ENCODE peak calls at places on chromosome 9, in seven cellular contexts. I is right atrium auricular region; O is thyroid gland; W is endothelial cell; H is WTC11; C is CD8-positive, alpha-beta T cell; T is GM13977. A is an unnamed sample.

GRCh38 chr9:116144555-116144954 is 9.0 kb upstream of the PAPPA start:
- DNase-seq in I (no peak), O (no peak), W (no peak), H (no peak), C (no peak), T (no peak), A (no peak)

GRCh38 chr9:113556877-113557593 is 93.5 kb downstream of the RGS3 start:
- DNase-seq in I (no peak), O (no peak), W (no peak), H (no peak), C (no peak), T (no peak), A (no peak)

GRCh38 chr9:19748278-19749126 is 40.3 kb downstream of the SLC24A2 start:
- DNase-seq in I (no peak), O (no peak), W (no peak), H (no peak), C (no peak), T (no peak), A (no peak)

GRCh38 chr9:21801683-21802417 is 586 bp upstream of the MTAP start:
- DNase-seq in I (peak), O (peak), W (peak), H (peak), C (no peak), T (peak), A (peak)

GRCh38 chr9:89555426-89556375 is 49.1 kb upstream of the GADD45G start:
- DNase-seq in I (no peak), O (no peak), W (no peak), H (no peak), C (no peak), T (peak), A (no peak)

GRCh38 chr9:125594211-125594610 is 112.8 kb downstream of the MAPKAP1 start:
- DNase-seq in I (no peak), O (no peak), W (no peak), H (no peak), C (no peak), T (no peak), A (no peak)

GRCh38 chr9:131642496-131643083 is 97.3 kb downstream of the PRRT1B start:
- DNase-seq in I (no peak), O (no peak), W (no peak), H (no peak), C (no peak), T (peak), A (no peak)

GRCh38 chr9:38205279-38205678 is 136.3 kb upstream of the SHB start:
- DNase-seq in I (no peak), O (no peak), W (no peak), H (no peak), C (no peak), T (no peak), A (no peak)

GRCh38 chr9:112145886-112146285 is 29.2 kb downstream of the SUSD1 start:
- DNase-seq in I (no peak), O (no peak), W (no peak), H (no peak), C (no peak), T (no peak), A (no peak)

GRCh38 chr9:96031366-96031824 is 155.9 kb downstream of the ERCC6L2 start:
- DNase-seq in I (peak), O (peak), W (no peak), H (no peak), C (no peak), T (no peak), A (no peak)

GRCh38 chr9:131361202-131361833 is 32.6 kb upstream of the PRRC2B start:
- DNase-seq in I (no peak), O (peak), W (no peak), H (peak), C (no peak), T (no peak), A (no peak)

GRCh38 chr9:132901859-132902831 is 23.4 kb downstream of the SPACA9 start:
- DNase-seq in I (peak), O (peak), W (peak), H (peak), C (peak), T (peak), A (peak)

GRCh38 chr9:33187519-33188218 is 20.5 kb upstream of the B4GALT1 start:
- DNase-seq in I (no peak), O (peak), W (no peak), H (no peak), C (no peak), T (no peak), A (no peak)

GRCh38 chr9:96050876-96051185 is 175.3 kb downstream of the ERCC6L2 start:
- DNase-seq in I (no peak), O (no peak), W (no peak), H (no peak), C (no peak), T (no peak), A (no peak)

GRCh38 chr9:15999422-16000339 is 446.8 kb downstream of the CCDC171 start:
- DNase-seq in I (no peak), O (no peak), W (no peak), H (no peak), C (no peak), T (no peak), A (no peak)

GRCh38 chr9:79189511-79189924 is 382.2 kb upstream of the TLE4 start:
- DNase-seq in I (no peak), O (no peak), W (no peak), H (no peak), C (no peak), T (no peak), A (no peak)

GRCh38 chr9:4680750-4681149 is 1.4 kb downstream of the CDC37L1 start:
- DNase-seq in I (no peak), O (no peak), W (no peak), H (no peak), C (no peak), T (no peak), A (no peak)

GRCh38 chr9:113962391-113962790 is 86.3 kb downstream of the ZNF618 start:
- DNase-seq in I (no peak), O (no peak), W (no peak), H (no peak), C (no peak), T (no peak), A (no peak)

GRCh38 chr9:4662989-4663792 is 1.1 kb downstream of the PLPP6 start:
- DNase-seq in I (no peak), O (no peak), W (no peak), H (no peak), C (no peak), T (peak), A (no peak)

GRCh38 chr9:99138424-99139284 is 33.7 kb downstream of the TGFBR1 start:
- DNase-seq in I (no peak), O (no peak), W (no peak), H (no peak), C (no peak), T (no peak), A (no peak)

GRCh38 chr9:89821081-89821480 is 216.3 kb downstream of the GADD45G start:
- DNase-seq in I (peak), O (no peak), W (no peak), H (peak), C (no peak), T (no peak), A (no peak)

GRCh38 chr9:114053246-114054005 is 24.7 kb downstream of the AMBP start:
- DNase-seq in I (peak), O (peak), W (no peak), H (no peak), C (no peak), T (no peak), A (peak)

GRCh38 chr9:6911901-6912650 is 154.3 kb downstream of the KDM4C start:
- DNase-seq in I (no peak), O (no peak), W (no peak), H (no peak), C (no peak), T (no peak), A (no peak)

GRCh38 chr9:19924090-19924489 is 135.3 kb upstream of the SLC24A2 start:
- DNase-seq in I (no peak), O (no peak), W (no peak), H (no peak), C (no peak), T (no peak), A (no peak)

GRCh38 chr9:76423216-76424177 is 29.3 kb upstream of the RFK start:
- DNase-seq in I (no peak), O (no peak), W (no peak), H (no peak), C (no peak), T (no peak), A (no peak)

GRCh38 chr9:35711501-35712428 is 20.2 kb downstream of the TLN1 start:
- DNase-seq in I (no peak), O (no peak), W (no peak), H (no peak), C (no peak), T (peak), A (no peak)
- TF ChIP-seq CTCF in I (no peak), O (no peak), W (no peak), H (no peak), C (no peak), T (no peak), A (no peak)

GRCh38 chr9:134067904-134068741 is at the start of gene BRD3:
- DNase-seq in I (peak), O (peak), W (peak), H (peak), C (peak), T (peak), A (peak)
- TF ChIP-seq CTCF in I (no peak), O (no peak), W (no peak), H (no peak), C (no peak), T (peak), A (no peak)

DNA sequence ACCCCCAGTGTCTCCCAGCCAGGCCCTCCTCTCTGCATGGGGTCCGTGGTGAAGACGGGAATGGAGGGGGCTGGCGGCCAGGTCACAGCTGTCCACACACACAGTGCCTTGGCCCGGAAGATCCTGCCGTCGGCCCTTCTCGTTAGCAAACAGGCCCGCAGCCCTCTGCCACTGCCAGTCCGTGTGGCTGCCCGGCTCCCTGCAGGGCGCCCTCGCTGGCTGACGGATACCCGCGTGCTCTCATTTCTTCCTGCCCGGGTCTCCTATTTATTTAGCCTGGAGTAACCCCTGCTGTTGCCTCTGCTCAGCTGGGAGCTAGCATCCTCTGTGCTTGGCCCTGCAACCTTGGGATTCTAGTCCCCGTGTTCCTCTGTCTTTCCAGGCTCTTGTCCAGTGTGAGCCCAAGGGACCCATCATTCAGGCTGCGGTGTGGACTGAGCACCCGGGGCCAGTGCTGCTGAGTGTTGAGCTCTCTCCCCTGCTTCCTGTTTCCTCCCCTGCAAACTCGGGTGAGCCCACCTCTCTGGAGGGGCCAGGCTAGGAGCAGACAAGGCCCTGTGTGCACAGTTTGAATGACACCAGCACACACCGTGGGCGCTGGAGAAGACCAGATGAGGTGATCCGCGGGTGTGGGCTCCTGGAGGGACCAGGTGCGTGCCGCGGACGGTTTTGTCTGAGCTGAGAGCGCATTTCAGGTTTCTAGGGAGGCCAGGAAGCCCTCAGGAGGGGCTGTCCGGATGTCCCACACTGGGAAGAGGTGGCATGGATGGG is 14.6 kb upstream of the RNU6ATAC start:
- DNase-seq in I (no peak), O (no peak), W (no peak), H (no peak), C (no peak), T (no peak), A (peak)
- TF ChIP-seq CTCF in I (no peak), O (no peak), W (no peak), H (no peak), C (no peak), T (no peak), A (no peak)

DNA sequence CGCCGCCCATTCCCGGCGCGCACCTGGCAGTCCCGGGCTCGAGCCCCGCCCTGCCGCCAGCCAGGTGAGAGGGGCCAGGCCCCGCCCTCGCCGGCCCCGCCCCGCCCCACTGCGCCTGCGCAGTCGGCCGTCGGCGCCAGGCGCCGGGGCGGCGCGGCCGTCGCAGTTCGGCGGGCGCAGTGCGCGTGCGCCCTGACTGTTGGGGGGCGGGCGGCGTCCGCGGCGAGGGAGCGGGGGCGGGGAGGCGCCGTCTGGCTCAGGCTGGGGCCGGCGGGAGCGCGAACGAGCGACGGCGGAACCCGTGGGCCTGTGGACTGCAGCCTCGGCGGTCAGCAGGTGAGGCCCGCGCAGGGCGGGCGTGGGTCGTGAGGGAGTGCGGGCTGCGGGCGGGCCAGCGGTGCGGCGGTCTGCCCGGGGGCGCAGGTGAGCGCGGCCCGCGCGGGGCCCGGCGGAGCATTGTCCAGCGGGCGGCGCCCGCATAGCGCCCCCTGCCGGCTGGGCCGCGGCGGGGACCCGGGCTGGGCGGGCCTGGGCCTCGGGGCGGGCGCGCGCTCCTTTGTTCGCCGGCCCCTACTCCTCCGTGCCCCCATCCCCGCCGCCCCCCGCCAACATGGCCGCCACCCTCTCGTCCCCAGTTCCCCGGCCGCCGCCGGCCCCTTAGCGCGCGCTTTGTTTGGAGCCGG is at the start of gene SPIN1:
- DNase-seq in I (no peak), O (peak), W (peak), H (peak), C (peak), T (peak), A (peak)
- TF ChIP-seq CTCF in I (peak), O (peak), W (peak), H (peak), C (no peak), T (peak), A (peak)

GRCh38 chr9:72149231-72149975 is at the start of gene GDA:
- DNase-seq in I (no peak), O (no peak), W (peak), H (peak), C (no peak), T (no peak), A (no peak)
- TF ChIP-seq CTCF in I (no peak), O (no peak), W (no peak), H (no peak), C (no peak), T (no peak), A (no peak)

DNA sequence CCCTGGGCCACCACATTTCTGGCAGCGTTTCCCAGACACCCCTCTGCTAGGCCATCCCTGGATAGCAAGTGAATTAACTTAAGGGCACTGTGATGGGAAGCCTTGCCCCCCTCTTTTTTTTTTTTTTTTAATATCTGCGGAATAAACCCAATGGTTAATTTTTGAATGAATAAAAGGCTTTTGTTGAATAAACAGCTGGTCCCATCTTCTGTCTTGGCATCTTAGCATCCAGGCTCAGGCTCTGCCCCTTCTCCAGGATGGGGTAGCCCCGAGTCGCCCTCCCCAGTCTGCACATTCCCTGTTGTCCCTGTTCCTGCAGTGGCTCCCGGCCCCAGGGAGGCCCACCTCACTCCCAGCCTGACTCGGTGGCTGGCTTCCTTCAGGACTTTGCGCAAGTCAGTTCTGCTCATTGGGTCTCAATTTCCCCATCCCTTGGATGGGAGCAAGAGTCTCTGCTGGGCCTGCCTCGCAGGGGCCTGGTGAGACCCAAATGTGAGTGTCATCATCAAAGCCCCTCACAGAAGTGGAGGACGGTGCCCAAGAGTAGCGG is 29.0 kb upstream of the HMCN2 start:
- DNase-seq in I (no peak), O (no peak), W (no peak), H (no peak), C (no peak), T (no peak), A (no peak)
- TF ChIP-seq CTCF in I (peak), O (no peak), W (peak), H (no peak), C (no peak), T (no peak), A (no peak)

GRCh38 chr9:75200892-75201470 is 112.7 kb downstream of the OSTF1 start:
- DNase-seq in I (no peak), O (no peak), W (no peak), H (no peak), C (no peak), T (peak), A (no peak)
- TF ChIP-seq CTCF in I (peak), O (peak), W (peak), H (peak), C (peak), T (peak), A (peak)

DNA sequence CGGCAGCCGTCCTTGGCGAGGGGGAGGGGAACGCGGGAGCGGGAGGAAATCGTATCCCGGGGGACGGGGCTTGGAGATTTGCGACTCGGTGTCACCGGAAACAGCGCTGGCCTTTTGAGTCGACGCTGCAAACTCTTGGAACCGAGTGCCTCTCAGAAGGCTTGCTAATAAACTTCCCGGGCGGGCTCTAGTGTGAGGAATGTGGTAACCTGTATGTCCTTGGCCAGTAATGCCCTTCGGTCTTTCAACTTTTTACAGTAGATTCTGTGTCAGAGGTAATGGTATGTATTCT is 82.7 kb downstream of the PTPDC1 start:
- DNase-seq in I (no peak), O (no peak), W (peak), H (no peak), C (no peak), T (no peak), A (no peak)
- TF ChIP-seq CTCF in I (no peak), O (no peak), W (no peak), H (no peak), C (no peak), T (no peak), A (no peak)

GRCh38 chr9:93520523-93520922 is 55.9 kb upstream of the PHF2 start:
- DNase-seq in I (no peak), O (no peak), W (no peak), H (no peak), C (no peak), T (no peak), A (no peak)
- TF ChIP-seq CTCF in I (no peak), O (no peak), W (no peak), H (no peak), C (no peak), T (no peak), A (no peak)

A was measured in type B pancreatic cell.